ENCODE peak calls at places on chromosomes 12 and 14, in nine cellular contexts. Y is A549, D is tibial nerve, S is mucosa of descending colon, E is PC-3, X is HepG2, T is IMR-90, C is endothelial cell of umbilical vein, W is spleen. R is an unnamed sample. For H3K4me1, the result is how much of the 10 kb centered on the place peaks cover.

GRCh38 chr12:49496417-49497360 is 42.1 kb upstream of the KCNH3 start:
- DNase-seq in Y (no peak), D (no peak), S (no peak), E (no peak), X (no peak), T (no peak), C (no peak), W (no peak), R (no peak)

GRCh38 chr12:6312529-6313325 is 2.2 kb downstream of the PLEKHG6 start:
- DNase-seq in Y (no peak), D (no peak), S (peak), E (peak), X (no peak), T (no peak), C (no peak), W (no peak), R (peak)

GRCh38 chr12:104294845-104295674 is 8.5 kb upstream of the EID3 start:
- DNase-seq in Y (no peak), D (no peak), S (no peak), E (peak), X (no peak), T (no peak), C (no peak), W (no peak), R (no peak)

GRCh38 chr14:75399819-75400678 is 27.8 kb upstream of the JDP2 start:
- DNase-seq in Y (peak), D (peak), S (peak), E (peak), X (no peak), T (no peak), C (peak), W (peak), R (no peak)

GRCh38 chr12:68837215-68837614 is 29.2 kb downstream of the MDM2 start:
- DNase-seq in Y (no peak), D (no peak), S (no peak), E (no peak), X (no peak), T (no peak), C (no peak), W (no peak), R (no peak)

GRCh38 chr12:53651718-53652117 is 24.2 kb downstream of the ATP5MC2 start:
- DNase-seq in Y (no peak), D (no peak), S (no peak), E (no peak), X (no peak), T (no peak), C (no peak), W (no peak), R (no peak)

GRCh38 chr12:114911196-114911595 is 227.2 kb upstream of the TBX3 start:
- DNase-seq in Y (no peak), D (no peak), S (no peak), E (peak), X (no peak), T (no peak), C (no peak), W (no peak), R (no peak)

GRCh38 chr14:36515896-36516718 is 3.9 kb downstream of the NKX2-1 start:
- DNase-seq in Y (no peak), D (no peak), S (no peak), E (no peak), X (no peak), T (no peak), C (no peak), W (no peak), R (no peak)

GRCh38 chr14:64541971-64542838 is 1.7 kb downstream of the HSPA2 start:
- DNase-seq in Y (no peak), D (no peak), S (peak), E (no peak), X (no peak), T (no peak), C (no peak), W (peak), R (no peak)

GRCh38 chr12:28140404-28140803 is 49.9 kb upstream of the CCDC91 start:
- DNase-seq in Y (no peak), D (no peak), S (no peak), E (no peak), X (no peak), T (no peak), C (no peak), W (no peak), R (no peak)

GRCh38 chr12:28135801-28136439 is 54.3 kb upstream of the CCDC91 start:
- DNase-seq in Y (no peak), D (no peak), S (no peak), E (no peak), X (no peak), T (no peak), C (no peak), W (no peak), R (no peak)

GRCh38 chr12:28132398-28132797 is 57.9 kb upstream of the CCDC91 start:
- DNase-seq in Y (no peak), D (no peak), S (no peak), E (no peak), X (no peak), T (no peak), C (no peak), W (no peak), R (no peak)

DNA sequence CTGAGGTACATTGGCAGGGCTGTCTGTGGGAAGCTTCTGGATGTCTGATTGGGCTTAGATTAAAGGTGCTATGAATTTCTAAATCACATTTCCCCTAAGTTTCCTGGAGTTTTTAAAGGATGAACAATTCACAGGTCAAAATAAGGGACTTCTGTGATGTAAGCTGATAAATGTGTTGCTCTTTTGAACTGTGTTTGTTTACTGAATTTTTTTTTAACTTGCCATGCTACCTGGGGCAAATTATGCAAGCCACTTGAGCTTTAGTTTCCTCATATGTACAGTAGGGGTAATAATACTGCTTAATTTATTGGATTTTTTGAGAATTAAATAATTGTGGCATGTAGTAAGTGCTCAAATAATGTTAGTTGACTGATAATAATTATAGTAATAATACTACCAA is 52.8 kb upstream of the CCDC91 start:
- DNase-seq in Y (no peak), D (no peak), S (no peak), E (no peak), X (no peak), T (no peak), C (no peak), W (no peak), R (no peak)
- TF ChIP-seq CTCF in Y (no peak), D (no peak), S (no peak), E (no peak), X (no peak), T (no peak), C (no peak), W (no peak), R (no peak)

DNA sequence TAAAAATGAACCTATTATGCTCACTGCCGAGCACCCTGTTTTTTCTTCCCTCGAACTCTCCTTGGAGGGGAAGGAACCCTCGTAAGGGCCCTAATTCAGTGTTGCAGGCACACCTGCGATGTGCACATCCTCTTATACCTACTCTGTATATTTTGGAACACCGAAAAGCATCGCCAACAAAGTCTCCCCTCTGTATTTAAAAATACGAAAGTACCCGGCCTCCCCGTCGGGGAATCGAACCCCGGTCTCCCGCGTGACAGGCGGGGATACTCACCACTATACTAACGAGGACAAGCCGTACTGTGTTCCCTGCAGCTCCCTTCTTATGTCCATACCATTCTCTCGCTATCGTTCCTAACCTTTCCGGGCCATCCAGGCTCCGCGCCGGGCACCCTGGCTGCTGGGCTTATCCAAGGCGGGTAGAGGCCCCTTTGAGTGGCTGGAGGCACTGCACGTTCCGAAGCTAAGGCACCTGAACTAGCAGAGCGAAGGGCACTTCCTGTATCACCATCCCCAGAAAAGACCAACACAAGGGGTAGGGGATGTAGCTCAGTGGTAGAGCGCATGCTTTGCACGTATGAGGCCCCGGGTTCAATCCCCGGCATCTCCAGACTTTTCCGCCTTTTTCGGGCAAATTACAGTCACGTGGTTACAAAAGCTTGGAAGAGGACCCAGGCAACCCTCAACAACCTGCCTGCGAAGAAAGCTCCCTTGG is 25.1 kb upstream of the UBC start:
- DNase-seq in Y (peak), D (peak), S (peak), E (peak), X (peak), T (peak), C (peak), W (peak), R (peak)
- H3K4me1 ChIP-seq in Y (under half), D (under half), S (under half), E (under half), X (half or more), T (under half), C (under half), W (under half), R (under half)

DNA sequence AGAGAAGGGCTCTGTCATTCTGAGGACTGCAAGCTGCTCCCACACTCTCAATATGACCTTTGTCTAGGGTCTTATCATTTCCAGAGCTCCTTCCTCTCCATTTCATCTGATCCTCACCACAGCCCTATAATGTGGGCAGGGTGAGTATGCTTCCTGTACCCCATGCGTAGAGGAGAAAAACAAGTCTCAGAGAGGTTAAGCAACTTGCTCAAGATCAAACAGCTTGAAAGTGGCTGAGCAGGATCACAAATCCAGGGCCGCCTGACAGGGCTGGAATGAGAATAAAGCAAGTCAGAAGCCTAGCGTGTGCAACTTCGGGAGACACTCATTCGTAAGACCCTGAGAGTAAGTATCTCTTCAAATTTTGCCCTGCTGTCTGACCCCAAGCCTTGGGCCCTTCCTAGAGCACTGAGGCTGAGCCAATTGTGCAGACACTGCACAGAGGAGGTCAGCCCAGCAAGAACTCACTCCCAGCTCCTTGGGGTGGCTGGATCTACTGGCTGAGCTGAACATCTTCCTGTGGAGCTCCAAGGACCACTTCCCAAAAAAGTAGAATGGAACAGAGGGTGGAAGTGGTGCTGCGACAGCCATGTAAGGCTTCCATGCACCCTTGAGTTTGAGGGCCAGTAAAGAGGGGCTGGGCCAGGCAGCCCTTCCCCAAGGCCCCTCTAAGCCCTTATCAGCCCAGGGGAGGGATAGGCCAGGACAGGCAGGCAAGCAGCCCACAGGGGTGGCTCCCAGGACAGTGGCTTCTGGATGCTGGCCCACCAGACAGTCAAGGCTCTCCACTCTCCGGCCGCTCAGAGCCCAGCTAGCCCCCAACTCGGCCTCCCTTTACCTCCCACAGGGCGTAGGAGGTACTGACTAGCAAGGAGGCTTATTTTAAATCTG is 10.5 kb downstream of the ZFP36L1 start:
- DNase-seq in Y (no peak), D (no peak), S (no peak), E (no peak), X (no peak), T (no peak), C (no peak), W (no peak), R (peak)
- TF ChIP-seq CTCF in Y (no peak), D (no peak), S (no peak), E (no peak), X (no peak), T (no peak), C (no peak), W (no peak), R (peak)

GRCh38 chr12:50619610-50619958 is 114.8 kb downstream of the DIP2B start:
- DNase-seq in Y (no peak), D (no peak), S (no peak), E (no peak), X (no peak), T (no peak), C (no peak), W (no peak), R (no peak)

GRCh38 chr12:50615534-50616296 is 110.9 kb downstream of the DIP2B start:
- DNase-seq in Y (no peak), D (no peak), S (no peak), E (peak), X (no peak), T (peak), C (no peak), W (no peak), R (peak)

GRCh38 chr12:50618864-50619609 is 114.3 kb downstream of the DIP2B start:
- DNase-seq in Y (no peak), D (no peak), S (no peak), E (peak), X (no peak), T (peak), C (no peak), W (no peak), R (no peak)

GRCh38 chr12:50620050-50620974 is 115.5 kb downstream of the DIP2B start:
- DNase-seq in Y (no peak), D (no peak), S (no peak), E (peak), X (no peak), T (peak), C (no peak), W (no peak), R (peak)

DNA sequence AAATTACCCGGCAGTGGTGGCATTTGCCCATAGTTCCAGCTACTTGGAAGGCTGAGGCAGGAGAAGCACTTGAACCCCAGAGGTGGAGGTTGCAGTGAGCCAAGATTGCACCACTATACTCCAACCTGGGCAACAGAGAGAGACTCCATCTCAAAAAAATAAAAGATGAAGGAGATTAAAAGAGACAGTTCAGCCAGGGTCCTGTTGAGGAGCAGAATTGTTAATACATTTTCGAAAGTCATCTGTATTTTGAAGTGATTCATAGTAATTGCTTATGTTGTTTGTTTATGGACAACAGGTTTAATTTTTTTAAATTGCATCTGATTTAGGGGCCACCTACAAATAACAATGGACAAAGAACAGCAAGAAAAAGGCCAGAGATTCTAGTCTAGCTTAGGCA is 112.9 kb downstream of the DIP2B start:
- DNase-seq in Y (no peak), D (no peak), S (no peak), E (no peak), X (no peak), T (no peak), C (no peak), W (no peak), R (no peak)
- H3K4me1 ChIP-seq in Y (half or more), D (under half), S (under half), E (half or more), X (half or more), T (under half), C (under half), W (under half), R (under half)

GRCh38 chr12:5000204-5000603 is 43.5 kb upstream of the KCNA5 start:
- DNase-seq in Y (no peak), D (no peak), S (no peak), E (no peak), X (no peak), T (no peak), C (no peak), W (peak), R (no peak)

GRCh38 chr12:4997939-4998338 is 45.7 kb upstream of the KCNA5 start:
- DNase-seq in Y (peak), D (no peak), S (no peak), E (peak), X (no peak), T (peak), C (peak), W (no peak), R (no peak)

GRCh38 chr12:5000658-5001390 is 42.9 kb upstream of the KCNA5 start:
- DNase-seq in Y (no peak), D (no peak), S (no peak), E (no peak), X (no peak), T (no peak), C (no peak), W (no peak), R (peak)

GRCh38 chr12:5003025-5003666 is 40.5 kb upstream of the KCNA5 start:
- DNase-seq in Y (peak), D (peak), S (peak), E (peak), X (peak), T (peak), C (peak), W (peak), R (peak)
- TF ChIP-seq CTCF in Y (peak), D (peak), S (peak), E (peak), X (peak), T (peak), C (peak), W (peak), R (peak)

DNA sequence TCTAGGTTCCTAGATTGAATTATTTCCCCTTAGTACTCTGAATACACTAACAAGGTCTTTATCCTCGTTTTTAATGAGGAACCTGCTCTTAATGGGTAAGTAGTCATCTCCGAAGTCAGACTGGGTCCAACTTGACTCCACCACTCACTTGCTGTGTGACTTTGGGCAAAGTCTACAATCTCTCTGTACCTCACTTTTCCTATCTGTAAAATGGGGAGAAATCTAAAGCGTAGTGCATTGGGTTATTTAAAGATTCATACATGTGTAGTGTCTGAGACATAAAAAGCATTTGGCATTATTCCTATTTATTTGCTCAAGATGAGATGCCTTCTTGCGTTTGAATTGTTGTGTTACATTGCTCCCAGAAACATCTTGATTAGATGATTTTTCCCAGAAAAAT is 51.5 kb downstream of the GTF2A1 start:
- DNase-seq in Y (no peak), D (no peak), S (no peak), E (no peak), X (no peak), T (no peak), C (no peak), W (no peak), R (no peak)
- H3K4me1 ChIP-seq in Y (under half), D (under half), S (under half), E (under half), X (under half), T (under half), C (under half), W (under half), R (under half)

GRCh38 chr14:45400509-45400908 is 147.5 kb upstream of the MIS18BP1 start:
- DNase-seq in Y (no peak), D (no peak), S (no peak), E (no peak), X (no peak), T (no peak), C (no peak), W (no peak), R (no peak)
- TF ChIP-seq CTCF in Y (no peak), D (no peak), S (no peak), E (no peak), X (no peak), T (no peak), C (no peak), W (no peak), R (no peak)

GRCh38 chr14:105203057-105203494 is 22.0 kb upstream of the NUDT14 start:
- DNase-seq in Y (peak), D (peak), S (peak), E (peak), X (no peak), T (peak), C (peak), W (peak), R (peak)
- H3K4me1 ChIP-seq in Y (under half), D (under half), S (under half), E (under half), X (under half), T (under half), C (under half), W (under half), R (under half)

DNA sequence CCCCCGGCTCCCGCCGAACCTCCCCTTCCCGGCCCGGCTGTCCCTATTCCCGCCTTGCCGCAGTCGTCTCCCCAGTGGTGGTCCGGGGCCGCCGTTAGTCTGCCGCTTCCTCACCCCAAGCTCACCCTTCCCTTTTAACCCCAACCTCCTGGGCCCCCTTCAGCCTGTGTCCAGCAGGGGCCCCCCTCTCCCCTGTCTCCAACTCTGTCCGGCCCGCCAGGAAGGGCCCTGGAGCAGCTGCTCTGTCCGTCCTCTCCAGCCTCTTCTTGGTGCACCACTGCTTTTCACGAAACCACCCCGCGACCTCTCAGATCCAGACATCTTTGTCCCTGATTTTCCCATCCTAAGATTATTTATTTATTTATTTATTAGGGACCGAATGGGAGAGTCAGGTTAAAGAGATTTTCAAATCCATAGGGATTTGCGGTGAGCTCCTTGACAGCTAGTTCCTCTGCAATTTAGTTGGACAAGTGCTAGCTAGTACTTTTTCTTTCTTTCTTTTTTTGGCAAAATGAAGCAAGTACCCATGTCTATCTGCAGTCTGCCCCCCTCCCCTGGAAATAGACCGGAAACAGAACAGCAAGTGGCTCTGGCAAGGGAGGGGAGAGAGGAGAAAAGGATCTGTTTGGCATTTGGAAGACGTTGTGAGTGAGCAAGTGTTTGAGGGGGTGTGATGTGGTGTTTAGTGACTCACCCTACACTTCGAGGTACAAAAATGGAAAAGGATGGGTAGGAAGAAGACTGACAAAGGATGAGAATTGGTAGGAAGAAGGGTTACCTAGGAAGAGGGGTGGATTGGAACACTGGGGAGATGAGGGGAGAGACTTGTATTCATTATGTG is 632 bp downstream of the UBR7 start:
- DNase-seq in Y (peak), D (peak), S (no peak), E (peak), X (no peak), T (peak), C (peak), W (no peak), R (peak)
- TF ChIP-seq CTCF in Y (peak), D (no peak), S (no peak), E (peak), X (peak), T (peak), C (peak), W (no peak), R (peak)

R was measured in endodermal cell.